ENCODE peak calls at places on chromosomes 7 and 10, in five cellular contexts. B is GM06990; M is heart left ventricle; U is activated CD4-positive, alpha-beta T cell treated with anti-CD3 and anti-CD28 coated beads for 36 hours; J is SK-N-DZ. F is an unnamed sample.

GRCh38 chr7:97014145-97014544 is 8.8 kb downstream of the DLX6 start:
- DNase-seq in B (no peak), M (no peak), U (no peak), J (no peak), F (no peak)

GRCh38 chr10:124701881-124702656 is 42.1 kb downstream of the FAM53B start:
- DNase-seq in B (no peak), M (peak; percentile 70), U (peak; percentile 68), J (no peak), F (no peak)

GRCh38 chr7:46283852-46284251 is 362.8 kb upstream of the IGFBP3 start:
- DNase-seq in B (no peak), M (peak; percentile 58), U (no peak), J (no peak), F (no peak)

GRCh38 chr10:115857856-115858255 is 415.1 kb downstream of the GFRA1 start:
- DNase-seq in B (no peak), M (no peak), U (no peak), J (no peak), F (no peak)

GRCh38 chr7:51318886-51319579 is 2.4 kb upstream of the COBL start:
- DNase-seq in B (no peak), M (no peak), U (no peak), J (no peak), F (no peak)

GRCh38 chr10:92790449-92790848 is 57.9 kb upstream of the EXOC6 start:
- DNase-seq in B (no peak), M (no peak), U (no peak), J (no peak), F (peak; percentile 18)

GRCh38 chr10:37566336-37566735 is 291.1 kb downstream of the ZNF248 start:
- DNase-seq in B (no peak), M (no peak), U (no peak), J (no peak), F (no peak)

GRCh38 chr10:97256356-97256755 is 36.1 kb downstream of the ARHGAP19 start:
- DNase-seq in B (no peak), M (no peak), U (no peak), J (no peak), F (no peak)

GRCh38 chr7:76236226-76236625 is 34.5 kb downstream of the SRRM3 start:
- DNase-seq in B (no peak), M (no peak), U (no peak), J (no peak), F (no peak)

GRCh38 chr10:131655101-131655849 is 245.5 kb upstream of the PPP2R2D start:
- DNase-seq in B (no peak), M (no peak), U (no peak), J (no peak), F (no peak)

GRCh38 chr10:60434418-60435046 is 44.9 kb upstream of the ANK3 start:
- DNase-seq in B (no peak), M (peak; percentile 28), U (peak; percentile 17), J (peak; percentile 68), F (peak; percentile 56)

GRCh38 chr10:62637249-62638061 is 167.1 kb upstream of the ADO start:
- DNase-seq in B (peak; percentile 73), M (peak; percentile 36), U (peak; percentile 82), J (no peak), F (peak; percentile 69)

GRCh38 chr7:85021090-85021704 is 165.7 kb downstream of the SEMA3D start:
- DNase-seq in B (no peak), M (no peak), U (no peak), J (no peak), F (peak; percentile 54)

GRCh38 chr10:102322914-102323313 is 72.6 kb upstream of the NFKB2 start:
- DNase-seq in B (peak; percentile 11), M (no peak), U (peak; percentile 62), J (no peak), F (no peak)

GRCh38 chr10:75220258-75220657 is 9.7 kb downstream of the VDAC2 start:
- DNase-seq in B (no peak), M (no peak), U (no peak), J (no peak), F (no peak)

GRCh38 chr10:117005454-117006055 is 568 bp upstream of the SHTN1 start:
- DNase-seq in B (no peak), M (no peak), U (no peak), J (peak; percentile 12), F (no peak)

GRCh38 chr10:7186387-7187032 is 224.3 kb downstream of the SFMBT2 start:
- DNase-seq in B (no peak), M (no peak), U (peak; percentile 58), J (no peak), F (no peak)

GRCh38 chr10:27138277-27138676 is 15.9 kb downstream of the YME1L1 start:
- DNase-seq in B (no peak), M (no peak), U (no peak), J (no peak), F (peak; percentile 18)

GRCh38 chr10:119189811-119190282 is 11.2 kb upstream of the PRDX3 start:
- DNase-seq in B (no peak), M (no peak), U (no peak), J (no peak), F (no peak)

GRCh38 chr10:106493166-106493565 is 671.3 kb downstream of the SORCS1 start:
- DNase-seq in B (no peak), M (no peak), U (no peak), J (no peak), F (no peak)

GRCh38 chr7:127632276-127632910 is 14.5 kb upstream of the PAX4 start:
- DNase-seq in B (no peak), M (no peak), U (no peak), J (no peak), F (no peak)

GRCh38 chr10:50972591-50972990 is 87.2 kb upstream of the A1CF start:
- DNase-seq in B (no peak), M (no peak), U (no peak), J (no peak), F (no peak)

GRCh38 chr7:134121632-134122139 is 5.5 kb upstream of the LRGUK start:
- DNase-seq in B (no peak), M (no peak), U (no peak), J (no peak), F (no peak)

GRCh38 chr10:72889391-72889831 is 4.1 kb upstream of the OIT3 start:
- DNase-seq in B (no peak), M (no peak), U (no peak), J (no peak), F (no peak)

GRCh38 chr10:132302911-132303310 is 4.8 kb downstream of the STK32C start:
- DNase-seq in B (no peak), M (peak; percentile 5), U (no peak), J (no peak), F (no peak)

GRCh38 chr10:69337312-69338132 is 59.2 kb downstream of the HK1 start:
- DNase-seq in B (no peak), M (peak; percentile 49), U (no peak), J (no peak), F (no peak)

GRCh38 chr7:150388709-150389531 is 9.8 kb downstream of the ZNF775 start:
- DNase-seq in B (no peak), M (peak; percentile 88), U (no peak), J (no peak), F (no peak)